ENCODE peak calls at places on chromosomes 6 and 20, in eight cellular contexts. V, I, E, C, Y, J, T and B are unnamed samples.

GRCh38 chr6:125273965-125274364 is 27.8 kb downstream of the HDDC2 start:
- DNase-seq in C (no peak), I (no peak), T (peak), E (peak), Y (no peak), V (peak), J (no peak), B (no peak)

GRCh38 chr6:118353564-118353963 is 194.5 kb upstream of the PLN start:
- DNase-seq in J (no peak), C (no peak), V (no peak), E (no peak), I (no peak), T (no peak), Y (no peak), B (no peak)

GRCh38 chr20:57593134-57593886 is 26.9 kb downstream of the ZBP1 start:
- DNase-seq in I (no peak), Y (no peak), V (no peak), T (no peak), C (no peak), E (no peak), J (no peak), B (no peak)

GRCh38 chr6:34235605-34236422 is 859 bp upstream of the HMGA1 start:
- DNase-seq in V (peak), E (peak), I (peak), J (peak), C (no peak), Y (peak), T (peak), B (peak)

GRCh38 chr6:35731414-35731735 is 5.5 kb upstream of the ARMC12 start:
- DNase-seq in C (no peak), T (peak), J (peak), Y (peak), E (peak), V (peak), I (peak), B (peak)

GRCh38 chr6:39251406-39251805 is 22.1 kb upstream of the KCNK5 start:
- DNase-seq in Y (no peak), V (no peak), T (no peak), I (no peak), C (no peak), E (no peak), J (no peak), B (no peak)

GRCh38 chr6:132491303-132491702 is 21.6 kb downstream of the STX7 start:
- DNase-seq in I (no peak), J (peak), T (peak), C (no peak), V (peak), E (peak), Y (peak), B (no peak)

GRCh38 chr20:32544893-32545840 is 40.0 kb downstream of the NOL4L start:
- DNase-seq in J (no peak), C (no peak), Y (no peak), E (no peak), T (no peak), I (no peak), V (peak), B (no peak)

GRCh38 chr20:43955244-43956191 is 40.9 kb downstream of the TOX2 start:
- DNase-seq in I (no peak), V (peak), E (peak), J (no peak), C (peak), T (peak), Y (no peak), B (no peak)

GRCh38 chr6:4587171-4587570 is 189.0 kb upstream of the CDYL start:
- DNase-seq in Y (no peak), T (no peak), J (no peak), C (no peak), E (no peak), I (no peak), V (no peak), B (no peak)

GRCh38 chr20:39785252-39785917 is 823.2 kb downstream of the DHX35 start:
- DNase-seq in Y (no peak), V (no peak), T (no peak), I (no peak), E (no peak), C (no peak), J (no peak), B (no peak)

GRCh38 chr6:86963352-86963751 is 26.0 kb downstream of the HTR1E start:
- DNase-seq in I (no peak), V (no peak), J (no peak), T (no peak), E (no peak), C (no peak), Y (no peak), B (no peak)

GRCh38 chr20:57806975-57807374 is 97.2 kb upstream of the PMEPA1 start:
- DNase-seq in J (no peak), T (no peak), I (no peak), V (no peak), C (no peak), Y (no peak), E (no peak), B (no peak)

GRCh38 chr6:76275746-76276145 is 203.3 kb upstream of the IMPG1 start:
- DNase-seq in I (no peak), V (no peak), T (no peak), E (no peak), C (no peak), Y (no peak), J (no peak), B (no peak)

GRCh38 chr20:36830791-36831691 is 44.9 kb upstream of the TLDC2 start:
- DNase-seq in E (peak), V (peak), C (no peak), Y (peak), I (no peak), J (peak), T (peak), B (no peak)
- TF ChIP-seq CTCF in E (peak), V (peak), C (peak), Y (no peak), I (peak), J (peak), T (peak), B (no peak)

DNA sequence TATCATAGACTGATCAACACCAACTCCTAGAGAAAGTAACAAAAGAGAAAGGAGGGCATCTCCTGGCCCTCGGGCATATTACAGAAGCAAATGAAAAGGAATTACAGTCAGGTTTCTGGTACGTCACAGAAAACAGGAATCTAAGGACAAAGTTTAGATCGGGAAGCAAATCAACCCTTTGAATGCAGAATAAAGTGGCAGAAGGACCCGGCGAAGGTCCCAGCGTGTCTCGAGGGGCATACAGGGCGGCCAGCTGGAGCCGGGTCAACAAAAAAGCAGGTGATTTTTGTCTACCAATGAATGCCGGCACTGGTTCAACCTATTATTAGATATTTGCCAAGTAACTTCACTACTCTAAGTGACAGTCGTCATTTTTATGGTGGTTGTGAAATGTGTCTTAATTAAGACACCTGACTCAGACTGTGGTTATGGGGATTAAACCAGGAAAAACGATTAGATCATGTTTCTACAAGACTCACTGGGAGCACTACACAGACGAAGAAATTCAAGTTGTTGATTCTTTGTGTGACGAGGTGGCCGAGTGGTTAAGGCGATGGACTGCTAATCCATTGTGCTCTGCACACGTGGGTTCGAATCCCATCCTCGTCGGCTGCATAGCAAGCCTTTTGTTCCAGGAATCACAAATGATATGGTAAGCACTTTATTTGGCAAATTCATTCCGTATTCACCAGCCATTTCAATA is 12.4 kb upstream of the ZSCAN9 start:
- DNase-seq in E (peak), J (no peak), I (peak), T (peak), C (peak), V (peak), Y (no peak), B (no peak)
- TF ChIP-seq CTCF in E (peak), J (no peak), I (no peak), T (peak), C (no peak), V (no peak), Y (no peak), B (no peak)

GRCh38 chr6:36915599-36915998 is 29.8 kb downstream of the C6orf89 start:
- DNase-seq in Y (no peak), J (no peak), T (no peak), C (no peak), E (no peak), I (no peak), V (no peak), B (no peak)

GRCh38 chr6:36913082-36913481 is 27.3 kb downstream of the C6orf89 start:
- DNase-seq in E (no peak), C (no peak), V (no peak), J (no peak), T (no peak), Y (no peak), I (no peak), B (no peak)

GRCh38 chr6:36916159-36916558 is 30.4 kb downstream of the C6orf89 start:
- DNase-seq in J (no peak), I (no peak), Y (no peak), E (peak), T (peak), C (no peak), V (no peak), B (no peak)

GRCh38 chr6:36912583-36912982 is 26.8 kb downstream of the C6orf89 start:
- DNase-seq in J (no peak), I (no peak), T (peak), V (peak), E (peak), C (peak), Y (no peak), B (no peak)

DNA sequence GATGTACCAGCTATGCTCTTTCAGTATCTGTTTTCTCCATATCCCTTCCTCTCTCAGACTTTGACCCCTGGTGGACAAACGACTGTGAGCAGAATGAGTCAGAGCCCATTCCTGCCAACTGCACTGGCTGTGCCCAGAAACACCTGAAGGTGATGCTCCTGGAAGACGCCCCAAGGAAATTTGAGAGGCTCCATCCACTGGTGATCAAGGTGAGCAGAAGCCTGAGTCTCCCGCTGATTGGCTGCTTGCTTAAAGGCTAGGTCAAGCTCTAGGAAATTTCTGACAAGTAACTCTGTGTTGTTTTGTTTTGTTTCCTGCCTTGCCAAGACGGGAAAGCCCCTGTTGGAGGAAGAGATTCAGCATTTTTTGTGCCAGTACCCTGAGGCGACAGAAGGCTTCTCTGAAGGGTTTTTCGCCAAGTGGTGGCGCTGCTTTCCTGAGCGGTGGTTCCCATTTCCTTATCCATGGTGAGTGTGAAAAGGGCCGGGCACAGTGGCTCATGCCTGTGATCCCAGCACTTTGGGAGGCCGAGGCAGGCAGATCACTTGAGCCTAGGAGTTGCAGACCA is 28.6 kb downstream of the C6orf89 start:
- DNase-seq in E (peak), J (no peak), C (no peak), V (peak), T (peak), I (no peak), Y (no peak), B (no peak)
- TF ChIP-seq CTCF in E (peak), J (no peak), C (peak), V (peak), T (peak), I (peak), Y (peak), B (peak)

DNA sequence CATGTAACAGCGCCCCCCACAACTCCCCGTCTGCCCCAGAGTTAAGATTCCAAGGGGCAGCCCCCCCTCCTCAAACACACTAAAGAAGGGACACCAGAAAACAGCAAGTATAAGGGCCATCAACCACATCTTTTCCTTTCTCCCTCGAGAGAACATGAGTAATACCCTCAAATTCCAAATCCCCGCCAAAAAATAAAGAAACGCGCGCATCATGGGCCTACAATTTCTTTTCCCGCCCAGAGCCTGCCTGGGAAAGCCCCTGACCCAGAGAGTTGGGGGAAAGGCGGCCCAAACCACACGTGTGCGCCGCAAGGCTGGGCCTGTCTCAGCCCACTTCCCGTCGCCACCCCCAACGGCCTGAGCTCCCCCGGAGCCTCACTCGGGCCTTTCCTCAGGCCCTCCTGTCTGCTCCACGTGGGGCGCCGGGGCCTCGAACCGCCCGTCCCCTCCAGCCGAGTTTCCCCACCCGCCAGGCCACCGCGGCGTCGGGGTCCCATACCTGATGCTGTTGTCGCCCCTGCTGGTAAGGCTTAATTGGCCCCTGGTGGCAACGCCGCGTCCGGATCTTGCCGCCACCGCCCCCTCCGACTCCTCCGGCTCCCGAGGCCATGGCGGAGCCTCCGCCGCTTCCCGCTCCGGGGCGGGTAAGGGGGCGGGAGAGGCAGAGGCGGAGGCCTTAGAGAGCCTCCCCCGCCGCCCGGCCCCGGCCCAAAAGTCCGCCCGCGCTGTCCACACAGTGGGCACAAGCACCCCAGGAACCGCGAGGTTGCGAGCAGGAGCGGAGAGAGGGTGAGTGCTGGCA is 746 bp downstream of the NUP153 start:
- DNase-seq in I (peak), T (peak), C (no peak), Y (peak), V (peak), E (peak), J (peak), B (peak)
- TF ChIP-seq CTCF in I (peak), T (no peak), C (peak), Y (no peak), V (no peak), E (no peak), J (no peak), B (peak)

DNA sequence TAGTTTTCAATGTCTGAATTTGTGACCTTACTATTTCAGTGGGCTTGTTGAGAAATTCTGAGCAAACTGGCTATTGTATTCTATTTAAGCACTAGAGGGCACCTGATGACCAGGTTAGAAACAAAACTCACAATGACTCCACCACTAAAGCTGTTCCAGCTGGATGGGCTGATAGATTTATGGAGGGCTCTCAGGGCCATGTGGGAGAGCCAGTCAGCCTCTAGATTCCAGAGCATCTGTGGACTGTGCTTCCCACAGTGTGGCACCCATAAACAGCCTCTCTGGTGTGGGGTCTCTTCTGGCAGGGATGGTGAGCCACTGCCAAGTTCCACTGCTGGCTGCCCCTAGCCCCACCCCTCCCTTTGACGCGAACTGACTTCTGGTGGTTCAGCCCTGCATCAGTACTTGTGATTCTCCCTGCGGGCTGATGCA is 29.2 kb downstream of the C6orf58 start:
- DNase-seq in T (peak), C (peak), Y (no peak), I (no peak), J (no peak), V (peak), E (peak), B (no peak)
- TF ChIP-seq CTCF in T (peak), C (peak), Y (no peak), I (peak), J (no peak), V (peak), E (peak), B (peak)

DNA sequence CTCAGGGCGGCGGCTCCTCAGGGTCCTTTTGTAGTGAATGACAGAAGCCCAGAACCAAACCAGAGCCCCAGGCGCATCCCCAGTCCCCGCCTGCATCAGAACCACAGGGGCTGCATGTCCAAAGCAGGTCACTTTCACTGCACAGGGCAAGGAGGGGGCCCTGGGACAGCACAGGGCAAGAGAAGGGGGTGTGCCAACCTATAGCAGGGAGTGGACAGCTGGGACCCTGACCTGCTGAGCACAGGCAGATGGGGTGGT is 501.4 kb downstream of the PREX1 start:
- DNase-seq in T (no peak), J (no peak), E (no peak), C (no peak), V (no peak), Y (no peak), I (no peak), B (no peak)
- TF ChIP-seq CTCF in T (no peak), J (no peak), E (no peak), C (no peak), V (no peak), Y (no peak), I (no peak), B (no peak)

GRCh38 chr20:22442318-22442717 is 142.1 kb downstream of the FOXA2 start:
- DNase-seq in E (no peak), T (no peak), V (no peak), Y (no peak), J (no peak), C (no peak), I (no peak), B (no peak)

GRCh38 chr20:22437354-22437753 is 147.0 kb downstream of the FOXA2 start:
- DNase-seq in J (no peak), C (no peak), I (no peak), T (no peak), V (no peak), E (no peak), Y (no peak), B (no peak)

GRCh38 chr20:22438346-22438745 is 146.0 kb downstream of the FOXA2 start:
- DNase-seq in I (no peak), Y (no peak), E (no peak), V (no peak), C (no peak), T (no peak), J (no peak), B (no peak)

DNA sequence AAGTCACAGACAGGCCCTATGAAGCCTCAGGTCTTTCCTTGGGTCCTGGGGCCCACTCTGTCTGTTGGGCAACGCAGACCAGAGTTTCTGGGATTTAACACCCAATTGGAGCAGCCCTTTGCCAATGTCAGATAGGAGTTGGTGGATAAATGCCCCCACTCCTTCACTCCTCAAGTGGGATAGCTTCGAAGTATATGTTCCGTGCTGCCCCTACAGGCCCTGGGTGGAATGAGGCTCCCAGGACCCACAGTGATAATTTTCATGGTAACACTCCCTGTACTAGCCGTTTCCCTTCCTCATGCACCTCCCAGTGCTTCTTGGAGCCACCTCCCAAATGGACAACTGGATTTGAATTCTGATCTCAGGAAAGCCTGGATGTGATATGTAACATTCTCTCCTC is 145.4 kb downstream of the FOXA2 start:
- DNase-seq in C (no peak), J (no peak), E (no peak), T (no peak), Y (no peak), I (no peak), V (no peak), B (no peak)
- TF ChIP-seq CTCF in C (peak), J (no peak), E (peak), T (peak), Y (no peak), I (peak), V (no peak), B (peak)

DNA sequence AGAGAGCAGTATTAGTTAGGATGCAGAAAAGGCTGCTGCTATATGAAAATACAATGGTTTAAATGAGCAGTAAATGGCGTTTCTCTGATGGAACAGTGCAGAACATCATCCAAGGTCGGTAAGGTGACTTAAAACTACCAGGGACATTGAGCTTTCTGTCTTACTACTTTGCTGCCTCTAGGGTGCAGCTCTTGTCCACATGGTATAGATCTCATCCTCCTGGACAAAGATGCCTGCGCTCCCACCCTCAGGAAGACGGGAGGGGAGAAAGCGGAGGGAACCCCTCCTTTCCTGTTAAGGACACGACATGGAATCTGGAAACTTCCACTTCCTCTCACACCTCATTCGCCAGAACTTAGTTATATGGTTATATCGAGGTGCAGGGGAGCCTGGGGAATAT is 224.4 kb upstream of the TSHZ2 start:
- DNase-seq in E (peak), V (no peak), T (peak), J (peak), C (no peak), I (no peak), Y (no peak), B (no peak)
- TF ChIP-seq CTCF in E (peak), V (no peak), T (peak), J (peak), C (peak), I (peak), Y (peak), B (peak)